ENCODE peak calls at places on chromosomes 7 and 10, in nine cellular contexts. One of them, this sample, is unnamed.

GRCh38 chr10:53223846-53224245 is 451.3 kb upstream of the MBL2 start:
- DNase-seq in esophagus squamous epithelium: no peak
- DNase-seq in adrenal gland: no peak
- DNase-seq in H54: no peak
- DNase-seq in GM12892: no peak
- DNase-seq in lower leg skin: no peak
- DNase-seq in Peyer's patch: no peak
- DNase-seq in endothelial cell of umbilical vein: no peak
- DNase-seq in A549: no peak
- DNase-seq in this sample: no peak

GRCh38 chr7:33423646-33424020 is 294.3 kb downstream of the BBS9 start:
- DNase-seq in esophagus squamous epithelium: no peak
- DNase-seq in adrenal gland: no peak
- DNase-seq in H54: no peak
- DNase-seq in GM12892: peak
- DNase-seq in lower leg skin: no peak
- DNase-seq in Peyer's patch: no peak
- DNase-seq in endothelial cell of umbilical vein: peak
- DNase-seq in A549: peak
- DNase-seq in this sample: peak

GRCh38 chr7:117873056-117873932 is at the start of gene CTTNBP2:
- DNase-seq in esophagus squamous epithelium: no peak
- DNase-seq in adrenal gland: peak
- DNase-seq in H54: no peak
- DNase-seq in GM12892: no peak
- DNase-seq in lower leg skin: peak
- DNase-seq in Peyer's patch: peak
- DNase-seq in endothelial cell of umbilical vein: peak
- DNase-seq in A549: peak
- DNase-seq in this sample: peak

GRCh38 chr7:89029864-89030263 is 234.3 kb upstream of the TEX47 start:
- DNase-seq in esophagus squamous epithelium: no peak
- DNase-seq in adrenal gland: no peak
- DNase-seq in H54: no peak
- DNase-seq in GM12892: no peak
- DNase-seq in lower leg skin: no peak
- DNase-seq in Peyer's patch: no peak
- DNase-seq in endothelial cell of umbilical vein: peak
- DNase-seq in A549: no peak
- DNase-seq in this sample: no peak

GRCh38 chr7:77393261-77393660 is 22.9 kb downstream of the GSAP start:
- DNase-seq in esophagus squamous epithelium: no peak
- DNase-seq in adrenal gland: no peak
- DNase-seq in H54: peak
- DNase-seq in GM12892: peak
- DNase-seq in lower leg skin: no peak
- DNase-seq in Peyer's patch: no peak
- DNase-seq in endothelial cell of umbilical vein: no peak
- DNase-seq in A549: no peak
- DNase-seq in this sample: no peak

GRCh38 chr10:25547391-25547790 is 372.6 kb downstream of the GPR158 start:
- DNase-seq in esophagus squamous epithelium: no peak
- DNase-seq in adrenal gland: no peak
- DNase-seq in H54: no peak
- DNase-seq in GM12892: no peak
- DNase-seq in lower leg skin: no peak
- DNase-seq in Peyer's patch: no peak
- DNase-seq in endothelial cell of umbilical vein: peak
- DNase-seq in A549: no peak
- DNase-seq in this sample: no peak

GRCh38 chr10:28046579-28046978 is 47.7 kb upstream of the ODAD2 start:
- DNase-seq in esophagus squamous epithelium: no peak
- DNase-seq in adrenal gland: no peak
- DNase-seq in H54: no peak
- DNase-seq in GM12892: no peak
- DNase-seq in lower leg skin: no peak
- DNase-seq in Peyer's patch: no peak
- DNase-seq in endothelial cell of umbilical vein: no peak
- DNase-seq in A549: no peak
- DNase-seq in this sample: no peak

GRCh38 chr7:21616796-21617436 is 74.1 kb downstream of the DNAH11 start:
- DNase-seq in esophagus squamous epithelium: no peak
- DNase-seq in adrenal gland: no peak
- DNase-seq in H54: peak
- DNase-seq in GM12892: no peak
- DNase-seq in lower leg skin: no peak
- DNase-seq in Peyer's patch: no peak
- DNase-seq in endothelial cell of umbilical vein: peak
- DNase-seq in A549: peak
- DNase-seq in this sample: no peak

GRCh38 chr10:77348082-77348481 is 289.5 kb downstream of the KCNMA1 start:
- DNase-seq in esophagus squamous epithelium: no peak
- DNase-seq in adrenal gland: no peak
- DNase-seq in H54: no peak
- DNase-seq in GM12892: no peak
- DNase-seq in lower leg skin: no peak
- DNase-seq in Peyer's patch: no peak
- DNase-seq in endothelial cell of umbilical vein: no peak
- DNase-seq in A549: no peak
- DNase-seq in this sample: no peak

GRCh38 chr10:100986623-100986951 is 710 bp downstream of the MRPL43 start:
- DNase-seq in esophagus squamous epithelium: no peak
- DNase-seq in adrenal gland: no peak
- DNase-seq in H54: no peak
- DNase-seq in GM12892: no peak
- DNase-seq in lower leg skin: no peak
- DNase-seq in Peyer's patch: no peak
- DNase-seq in endothelial cell of umbilical vein: no peak
- DNase-seq in A549: no peak
- DNase-seq in this sample: no peak

GRCh38 chr10:100988166-100988565 is 823 bp downstream of the TWNK start:
- DNase-seq in esophagus squamous epithelium: no peak
- DNase-seq in adrenal gland: no peak
- DNase-seq in H54: no peak
- DNase-seq in GM12892: no peak
- DNase-seq in lower leg skin: no peak
- DNase-seq in Peyer's patch: no peak
- DNase-seq in endothelial cell of umbilical vein: no peak
- DNase-seq in A549: no peak
- DNase-seq in this sample: no peak

GRCh38 chr10:100985336-100985735 is 2.0 kb downstream of the MRPL43 start:
- DNase-seq in esophagus squamous epithelium: no peak
- DNase-seq in adrenal gland: no peak
- DNase-seq in H54: no peak
- DNase-seq in GM12892: no peak
- DNase-seq in lower leg skin: no peak
- DNase-seq in Peyer's patch: no peak
- DNase-seq in endothelial cell of umbilical vein: no peak
- DNase-seq in A549: no peak
- DNase-seq in this sample: no peak

GRCh38 chr10:100987685-100988049 is 324 bp downstream of the TWNK start:
- DNase-seq in esophagus squamous epithelium: no peak
- DNase-seq in adrenal gland: no peak
- DNase-seq in H54: no peak
- DNase-seq in GM12892: no peak
- DNase-seq in lower leg skin: no peak
- DNase-seq in Peyer's patch: no peak
- DNase-seq in endothelial cell of umbilical vein: no peak
- DNase-seq in A549: no peak
- DNase-seq in this sample: no peak

GRCh38 chr10:100986952-100987684 is at the start of the genes MRPL43 and TWNK:
- DNase-seq in esophagus squamous epithelium: no peak
- DNase-seq in adrenal gland: peak
- DNase-seq in H54: peak
- DNase-seq in GM12892: peak
- DNase-seq in lower leg skin: peak
- DNase-seq in Peyer's patch: peak
- DNase-seq in endothelial cell of umbilical vein: peak
- DNase-seq in A549: peak
- DNase-seq in this sample: peak
- TF ChIP-seq POLR2A in esophagus squamous epithelium: no peak
- TF ChIP-seq POLR2A in adrenal gland: peak
- TF ChIP-seq POLR2A in H54: peak
- TF ChIP-seq POLR2A in GM12892: peak
- TF ChIP-seq POLR2A in lower leg skin: no peak
- TF ChIP-seq POLR2A in Peyer's patch: peak
- TF ChIP-seq POLR2A in endothelial cell of umbilical vein: no peak
- TF ChIP-seq POLR2A in A549: peak
- TF ChIP-seq POLR2A in this sample: peak

GRCh38 chr7:137953692-137954470 is 48.0 kb downstream of the CREB3L2 start:
- DNase-seq in esophagus squamous epithelium: no peak
- DNase-seq in adrenal gland: no peak
- DNase-seq in H54: peak
- DNase-seq in GM12892: no peak
- DNase-seq in lower leg skin: no peak
- DNase-seq in Peyer's patch: no peak
- DNase-seq in endothelial cell of umbilical vein: peak
- DNase-seq in A549: peak
- DNase-seq in this sample: peak
- TF ChIP-seq POLR2A in esophagus squamous epithelium: no peak
- TF ChIP-seq POLR2A in adrenal gland: no peak
- TF ChIP-seq POLR2A in H54: no peak
- TF ChIP-seq POLR2A in GM12892: no peak
- TF ChIP-seq POLR2A in lower leg skin: no peak
- TF ChIP-seq POLR2A in Peyer's patch: no peak
- TF ChIP-seq POLR2A in endothelial cell of umbilical vein: no peak
- TF ChIP-seq POLR2A in A549: no peak
- TF ChIP-seq POLR2A in this sample: no peak

GRCh38 chr10:96244354-96244753 is 27.0 kb downstream of the BLNK start:
- DNase-seq in esophagus squamous epithelium: peak
- DNase-seq in adrenal gland: no peak
- DNase-seq in H54: no peak
- DNase-seq in GM12892: peak
- DNase-seq in lower leg skin: no peak
- DNase-seq in Peyer's patch: peak
- DNase-seq in endothelial cell of umbilical vein: no peak
- DNase-seq in A549: no peak
- DNase-seq in this sample: no peak
- TF ChIP-seq POLR2A in esophagus squamous epithelium: no peak
- TF ChIP-seq POLR2A in adrenal gland: no peak
- TF ChIP-seq POLR2A in H54: no peak
- TF ChIP-seq POLR2A in GM12892: no peak
- TF ChIP-seq POLR2A in lower leg skin: no peak
- TF ChIP-seq POLR2A in Peyer's patch: no peak
- TF ChIP-seq POLR2A in endothelial cell of umbilical vein: no peak
- TF ChIP-seq POLR2A in A549: no peak
- TF ChIP-seq POLR2A in this sample: no peak

DNA sequence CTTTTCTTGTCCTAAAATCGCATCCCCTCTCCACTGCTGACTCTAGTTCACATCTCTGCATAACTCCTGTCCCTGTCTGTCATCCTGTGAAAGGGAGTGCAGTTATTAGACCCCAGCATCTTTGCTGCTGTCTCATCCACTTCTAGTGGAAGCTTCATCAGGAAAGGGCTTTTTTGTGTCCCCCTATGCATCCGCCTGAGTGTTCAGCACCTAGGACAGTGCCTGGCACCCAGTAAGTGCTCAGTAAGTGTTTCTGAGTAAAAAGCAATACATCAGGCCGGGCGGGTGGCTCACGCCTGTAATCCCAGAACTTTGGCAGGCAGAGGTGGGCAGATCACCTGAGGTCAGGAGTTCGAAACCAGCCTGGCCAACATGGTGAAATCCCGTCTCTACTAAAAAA is 211.8 kb upstream of the FOXK1 start:
- DNase-seq in esophagus squamous epithelium: no peak
- DNase-seq in adrenal gland: no peak
- DNase-seq in H54: no peak
- DNase-seq in GM12892: no peak
- DNase-seq in lower leg skin: no peak
- DNase-seq in Peyer's patch: no peak
- DNase-seq in endothelial cell of umbilical vein: no peak
- DNase-seq in A549: no peak
- DNase-seq in this sample: no peak
- TF ChIP-seq POLR2A in esophagus squamous epithelium: no peak
- TF ChIP-seq POLR2A in adrenal gland: no peak
- TF ChIP-seq POLR2A in H54: no peak
- TF ChIP-seq POLR2A in GM12892: no peak
- TF ChIP-seq POLR2A in lower leg skin: no peak
- TF ChIP-seq POLR2A in Peyer's patch: no peak
- TF ChIP-seq POLR2A in endothelial cell of umbilical vein: no peak
- TF ChIP-seq POLR2A in A549: no peak
- TF ChIP-seq POLR2A in this sample: no peak

DNA sequence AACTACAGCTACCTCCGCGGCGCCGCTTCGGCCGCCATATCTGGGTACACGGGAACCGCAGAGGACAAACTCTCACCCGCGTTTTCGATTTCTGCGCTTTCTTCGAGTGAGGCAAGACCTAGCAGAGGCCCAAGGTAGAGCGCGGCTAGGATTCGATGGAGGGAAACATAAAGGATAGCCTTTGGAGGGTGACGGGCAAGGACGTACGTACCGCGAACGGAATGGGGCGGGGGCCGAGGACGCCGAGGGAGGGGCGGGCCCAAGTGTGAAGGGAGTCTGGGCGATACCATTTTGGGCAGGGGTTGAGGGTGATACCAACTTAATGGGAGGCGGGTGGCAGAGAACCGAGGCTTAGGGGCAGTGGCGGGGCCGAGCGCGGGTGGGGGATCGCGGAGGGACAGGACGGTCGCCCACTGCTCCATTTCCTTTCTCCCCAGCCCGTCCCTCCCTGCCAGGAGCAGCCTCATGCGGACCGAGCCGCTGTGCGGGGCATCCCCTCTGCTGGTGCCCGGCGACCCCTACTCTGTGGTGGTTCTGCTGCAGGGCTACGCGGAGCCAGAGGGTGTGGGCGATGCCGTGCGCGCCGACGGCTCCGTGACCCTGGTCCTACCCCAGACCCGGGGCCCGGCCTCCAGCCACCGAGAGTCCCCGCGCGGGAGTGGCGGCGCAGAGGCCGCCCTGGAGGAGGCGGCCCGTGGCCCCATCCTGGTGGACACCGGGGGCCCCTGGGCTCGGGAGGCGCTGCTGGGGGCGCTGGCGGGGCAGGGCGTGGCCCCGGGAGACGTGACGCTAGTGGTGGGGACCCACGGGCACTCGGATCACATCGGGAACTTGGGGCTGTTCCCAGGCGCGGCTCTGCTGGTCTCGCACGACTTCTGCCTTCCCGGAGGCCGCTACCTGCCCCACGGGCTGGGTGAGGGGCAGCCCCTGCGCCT is at the start of gene MBLAC1:
- DNase-seq in esophagus squamous epithelium: peak
- DNase-seq in adrenal gland: peak
- DNase-seq in H54: peak
- DNase-seq in GM12892: peak
- DNase-seq in lower leg skin: peak
- DNase-seq in Peyer's patch: peak
- DNase-seq in endothelial cell of umbilical vein: peak
- DNase-seq in A549: peak
- DNase-seq in this sample: peak
- TF ChIP-seq POLR2A in esophagus squamous epithelium: no peak
- TF ChIP-seq POLR2A in adrenal gland: peak
- TF ChIP-seq POLR2A in H54: peak
- TF ChIP-seq POLR2A in GM12892: peak
- TF ChIP-seq POLR2A in lower leg skin: no peak
- TF ChIP-seq POLR2A in Peyer's patch: peak
- TF ChIP-seq POLR2A in endothelial cell of umbilical vein: peak
- TF ChIP-seq POLR2A in A549: peak
- TF ChIP-seq POLR2A in this sample: peak

GRCh38 chr10:91632671-91633550 is at the start of gene PPP1R3C:
- DNase-seq in esophagus squamous epithelium: no peak
- DNase-seq in adrenal gland: peak
- DNase-seq in H54: peak
- DNase-seq in GM12892: peak
- DNase-seq in lower leg skin: peak
- DNase-seq in Peyer's patch: peak
- DNase-seq in endothelial cell of umbilical vein: peak
- DNase-seq in A549: peak
- DNase-seq in this sample: peak
- TF ChIP-seq POLR2A in esophagus squamous epithelium: peak
- TF ChIP-seq POLR2A in adrenal gland: peak
- TF ChIP-seq POLR2A in H54: peak
- TF ChIP-seq POLR2A in GM12892: no peak
- TF ChIP-seq POLR2A in lower leg skin: peak
- TF ChIP-seq POLR2A in Peyer's patch: peak
- TF ChIP-seq POLR2A in endothelial cell of umbilical vein: peak
- TF ChIP-seq POLR2A in A549: peak
- TF ChIP-seq POLR2A in this sample: no peak